ENCODE peak calls at places on chromosomes 4 and X, in ten cellular contexts. One of them, this sample, is unnamed.

GRCh38 chr4:174912919-174913543 is 5.1 kb upstream of the ADAM29 start:
- DNase-seq in hippocampal formation: no peak
- DNase-seq in ureter: no peak
- DNase-seq in kidney glomerular epithelial cell: no peak
- DNase-seq in NCI-H510A: no peak
- DNase-seq in choroid plexus epithelial cell: no peak
- DNase-seq in T-helper 2 cell treated with Interferon-gamma antibody and Interleukin-4, amounts not matched to agents 5 μg/mL and 100 μg/mL, for 36 hours: no peak
- DNase-seq in neural progenitor cell: no peak
- DNase-seq in T-helper 1 cell: no peak
- DNase-seq in right lobe of liver: no peak
- DNase-seq in this sample: no peak

GRCh38 chrX:8364369-8365141 is 100.1 kb upstream of the VCX3B start:
- DNase-seq in hippocampal formation: no peak
- DNase-seq in ureter: no peak
- DNase-seq in kidney glomerular epithelial cell: no peak
- DNase-seq in NCI-H510A: peak
- DNase-seq in choroid plexus epithelial cell: no peak
- DNase-seq in T-helper 2 cell treated with Interferon-gamma antibody and Interleukin-4, amounts not matched to agents 5 μg/mL and 100 μg/mL, for 36 hours: no peak
- DNase-seq in neural progenitor cell: peak
- DNase-seq in T-helper 1 cell: no peak
- DNase-seq in right lobe of liver: no peak
- DNase-seq in this sample: no peak

GRCh38 chr4:41787931-41788330 is 39.4 kb upstream of the PHOX2B start:
- DNase-seq in hippocampal formation: no peak
- DNase-seq in ureter: no peak
- DNase-seq in kidney glomerular epithelial cell: no peak
- DNase-seq in NCI-H510A: no peak
- DNase-seq in choroid plexus epithelial cell: no peak
- DNase-seq in T-helper 2 cell treated with Interferon-gamma antibody and Interleukin-4, amounts not matched to agents 5 μg/mL and 100 μg/mL, for 36 hours: no peak
- DNase-seq in neural progenitor cell: no peak
- DNase-seq in T-helper 1 cell: no peak
- DNase-seq in right lobe of liver: no peak
- DNase-seq in this sample: no peak

GRCh38 chr4:166422475-166422874 is 549.4 kb downstream of the TLL1 start:
- DNase-seq in hippocampal formation: no peak
- DNase-seq in ureter: no peak
- DNase-seq in kidney glomerular epithelial cell: peak
- DNase-seq in NCI-H510A: no peak
- DNase-seq in choroid plexus epithelial cell: peak
- DNase-seq in T-helper 2 cell treated with Interferon-gamma antibody and Interleukin-4, amounts not matched to agents 5 μg/mL and 100 μg/mL, for 36 hours: no peak
- DNase-seq in neural progenitor cell: no peak
- DNase-seq in T-helper 1 cell: no peak
- DNase-seq in right lobe of liver: no peak
- DNase-seq in this sample: no peak

GRCh38 chr4:127501103-127501502 is 131.7 kb upstream of the INTU start:
- DNase-seq in hippocampal formation: no peak
- DNase-seq in ureter: no peak
- DNase-seq in kidney glomerular epithelial cell: no peak
- DNase-seq in NCI-H510A: no peak
- DNase-seq in choroid plexus epithelial cell: peak
- DNase-seq in T-helper 2 cell treated with Interferon-gamma antibody and Interleukin-4, amounts not matched to agents 5 μg/mL and 100 μg/mL, for 36 hours: no peak
- DNase-seq in neural progenitor cell: no peak
- DNase-seq in T-helper 1 cell: no peak
- DNase-seq in right lobe of liver: no peak
- DNase-seq in this sample: no peak

GRCh38 chrX:27968891-27969290 is 12.4 kb downstream of the DCAF8L1 start:
- DNase-seq in hippocampal formation: no peak
- DNase-seq in ureter: no peak
- DNase-seq in kidney glomerular epithelial cell: no peak
- DNase-seq in NCI-H510A: no peak
- DNase-seq in choroid plexus epithelial cell: no peak
- DNase-seq in T-helper 2 cell treated with Interferon-gamma antibody and Interleukin-4, amounts not matched to agents 5 μg/mL and 100 μg/mL, for 36 hours: no peak
- DNase-seq in neural progenitor cell: no peak
- DNase-seq in T-helper 1 cell: no peak
- DNase-seq in right lobe of liver: no peak
- DNase-seq in this sample: no peak

GRCh38 chr4:77175201-77175610 is 18.2 kb downstream of the CCNG2 start:
- DNase-seq in hippocampal formation: no peak
- DNase-seq in ureter: no peak
- DNase-seq in kidney glomerular epithelial cell: no peak
- DNase-seq in NCI-H510A: no peak
- DNase-seq in choroid plexus epithelial cell: no peak
- DNase-seq in T-helper 2 cell treated with Interferon-gamma antibody and Interleukin-4, amounts not matched to agents 5 μg/mL and 100 μg/mL, for 36 hours: no peak
- DNase-seq in neural progenitor cell: peak
- DNase-seq in T-helper 1 cell: no peak
- DNase-seq in right lobe of liver: no peak
- DNase-seq in this sample: no peak

GRCh38 chr4:151659631-151660030 is 101.2 kb downstream of the GATB start:
- DNase-seq in hippocampal formation: no peak
- DNase-seq in ureter: peak
- DNase-seq in kidney glomerular epithelial cell: no peak
- DNase-seq in NCI-H510A: no peak
- DNase-seq in choroid plexus epithelial cell: no peak
- DNase-seq in T-helper 2 cell treated with Interferon-gamma antibody and Interleukin-4, amounts not matched to agents 5 μg/mL and 100 μg/mL, for 36 hours: no peak
- DNase-seq in neural progenitor cell: no peak
- DNase-seq in T-helper 1 cell: no peak
- DNase-seq in right lobe of liver: no peak
- DNase-seq in this sample: no peak

GRCh38 chrX:44675364-44676024 is 132.8 kb upstream of the FUNDC1 start:
- DNase-seq in hippocampal formation: no peak
- DNase-seq in ureter: peak
- DNase-seq in kidney glomerular epithelial cell: peak
- DNase-seq in NCI-H510A: peak
- DNase-seq in choroid plexus epithelial cell: peak
- DNase-seq in T-helper 2 cell treated with Interferon-gamma antibody and Interleukin-4, amounts not matched to agents 5 μg/mL and 100 μg/mL, for 36 hours: no peak
- DNase-seq in neural progenitor cell: no peak
- DNase-seq in T-helper 1 cell: no peak
- DNase-seq in right lobe of liver: no peak
- DNase-seq in this sample: no peak

GRCh38 chrX:124208675-124209074 is 123.8 kb upstream of the TEX13D start:
- DNase-seq in hippocampal formation: no peak
- DNase-seq in ureter: no peak
- DNase-seq in kidney glomerular epithelial cell: no peak
- DNase-seq in NCI-H510A: no peak
- DNase-seq in choroid plexus epithelial cell: no peak
- DNase-seq in T-helper 2 cell treated with Interferon-gamma antibody and Interleukin-4, amounts not matched to agents 5 μg/mL and 100 μg/mL, for 36 hours: no peak
- DNase-seq in neural progenitor cell: no peak
- DNase-seq in T-helper 1 cell: no peak
- DNase-seq in right lobe of liver: no peak
- DNase-seq in this sample: no peak

GRCh38 chr4:174713821-174714220 is 115.2 kb downstream of the GLRA3 start:
- DNase-seq in hippocampal formation: no peak
- DNase-seq in ureter: no peak
- DNase-seq in kidney glomerular epithelial cell: peak
- DNase-seq in NCI-H510A: no peak
- DNase-seq in choroid plexus epithelial cell: peak
- DNase-seq in T-helper 2 cell treated with Interferon-gamma antibody and Interleukin-4, amounts not matched to agents 5 μg/mL and 100 μg/mL, for 36 hours: no peak
- DNase-seq in neural progenitor cell: no peak
- DNase-seq in T-helper 1 cell: no peak
- DNase-seq in right lobe of liver: no peak
- DNase-seq in this sample: no peak

GRCh38 chr4:71609159-71609558 is 174.7 kb downstream of the GC start:
- DNase-seq in hippocampal formation: no peak
- DNase-seq in ureter: no peak
- DNase-seq in kidney glomerular epithelial cell: no peak
- DNase-seq in NCI-H510A: no peak
- DNase-seq in choroid plexus epithelial cell: peak
- DNase-seq in T-helper 2 cell treated with Interferon-gamma antibody and Interleukin-4, amounts not matched to agents 5 μg/mL and 100 μg/mL, for 36 hours: no peak
- DNase-seq in neural progenitor cell: no peak
- DNase-seq in T-helper 1 cell: no peak
- DNase-seq in right lobe of liver: no peak
- DNase-seq in this sample: no peak

GRCh38 chrX:17549005-17549685 is 174.1 kb downstream of the NHS start:
- DNase-seq in hippocampal formation: no peak
- DNase-seq in ureter: no peak
- DNase-seq in kidney glomerular epithelial cell: no peak
- DNase-seq in NCI-H510A: peak
- DNase-seq in choroid plexus epithelial cell: no peak
- DNase-seq in T-helper 2 cell treated with Interferon-gamma antibody and Interleukin-4, amounts not matched to agents 5 μg/mL and 100 μg/mL, for 36 hours: no peak
- DNase-seq in neural progenitor cell: peak
- DNase-seq in T-helper 1 cell: no peak
- DNase-seq in right lobe of liver: no peak
- DNase-seq in this sample: no peak

GRCh38 chrX:129530410-129530809 is 7.1 kb upstream of the SMARCA1 start:
- DNase-seq in hippocampal formation: no peak
- DNase-seq in ureter: no peak
- DNase-seq in kidney glomerular epithelial cell: no peak
- DNase-seq in NCI-H510A: no peak
- DNase-seq in choroid plexus epithelial cell: no peak
- DNase-seq in T-helper 2 cell treated with Interferon-gamma antibody and Interleukin-4, amounts not matched to agents 5 μg/mL and 100 μg/mL, for 36 hours: no peak
- DNase-seq in neural progenitor cell: no peak
- DNase-seq in T-helper 1 cell: no peak
- DNase-seq in right lobe of liver: no peak
- DNase-seq in this sample: no peak